ENCODE peak calls at places on chromosomes 16 and 17, in seven cellular contexts. One of them, this sample, is unnamed.

GRCh38 chr16:72753883-72754282 is 294.0 kb downstream of the ZFHX3 start:
- DNase-seq in lower leg skin: no peak
- DNase-seq in epithelial cell of esophagus: no peak
- DNase-seq in cardiac fibroblast: no peak
- DNase-seq in HFF-Myc: no peak
- DNase-seq in astrocyte of the spinal cord: no peak
- DNase-seq in foreskin fibroblast: no peak
- DNase-seq in this sample: no peak

GRCh38 chr17:72390675-72391501 is 270.1 kb downstream of the SOX9 start:
- DNase-seq in lower leg skin: no peak
- DNase-seq in epithelial cell of esophagus: peak
- DNase-seq in cardiac fibroblast: peak
- DNase-seq in HFF-Myc: no peak
- DNase-seq in astrocyte of the spinal cord: peak
- DNase-seq in foreskin fibroblast: peak
- DNase-seq in this sample: peak

GRCh38 chr17:68981288-68981687 is 26.1 kb upstream of the ABCA8 start:
- DNase-seq in lower leg skin: peak
- DNase-seq in epithelial cell of esophagus: no peak
- DNase-seq in cardiac fibroblast: peak
- DNase-seq in HFF-Myc: peak
- DNase-seq in astrocyte of the spinal cord: peak
- DNase-seq in foreskin fibroblast: peak
- DNase-seq in this sample: peak

GRCh38 chr16:58332997-58333700 is 38.3 kb upstream of the PRSS54 start:
- DNase-seq in lower leg skin: no peak
- DNase-seq in epithelial cell of esophagus: no peak
- DNase-seq in cardiac fibroblast: no peak
- DNase-seq in HFF-Myc: no peak
- DNase-seq in astrocyte of the spinal cord: no peak
- DNase-seq in foreskin fibroblast: no peak
- DNase-seq in this sample: no peak

GRCh38 chr17:71633391-71633849 is 487.4 kb upstream of the SOX9 start:
- DNase-seq in lower leg skin: peak
- DNase-seq in epithelial cell of esophagus: peak
- DNase-seq in cardiac fibroblast: peak
- DNase-seq in HFF-Myc: no peak
- DNase-seq in astrocyte of the spinal cord: peak
- DNase-seq in foreskin fibroblast: peak
- DNase-seq in this sample: peak

GRCh38 chr17:48258317-48258716 is 150.8 kb downstream of the SNX11 start:
- DNase-seq in lower leg skin: no peak
- DNase-seq in epithelial cell of esophagus: no peak
- DNase-seq in cardiac fibroblast: no peak
- DNase-seq in HFF-Myc: no peak
- DNase-seq in astrocyte of the spinal cord: no peak
- DNase-seq in foreskin fibroblast: no peak
- DNase-seq in this sample: no peak

GRCh38 chr17:44004761-44005526 is 522 bp downstream of the NAGS start:
- DNase-seq in lower leg skin: no peak
- DNase-seq in epithelial cell of esophagus: peak
- DNase-seq in cardiac fibroblast: no peak
- DNase-seq in HFF-Myc: no peak
- DNase-seq in astrocyte of the spinal cord: peak
- DNase-seq in foreskin fibroblast: peak
- DNase-seq in this sample: no peak

GRCh38 chr17:76353004-76353598 is 615 bp downstream of the PRPSAP1 start:
- DNase-seq in lower leg skin: no peak
- DNase-seq in epithelial cell of esophagus: peak
- DNase-seq in cardiac fibroblast: no peak
- DNase-seq in HFF-Myc: no peak
- DNase-seq in astrocyte of the spinal cord: no peak
- DNase-seq in foreskin fibroblast: no peak
- DNase-seq in this sample: no peak

GRCh38 chr16:58096249-58096648 is 32.9 kb downstream of the CFAP20 start:
- DNase-seq in lower leg skin: no peak
- DNase-seq in epithelial cell of esophagus: no peak
- DNase-seq in cardiac fibroblast: no peak
- DNase-seq in HFF-Myc: no peak
- DNase-seq in astrocyte of the spinal cord: no peak
- DNase-seq in foreskin fibroblast: no peak
- DNase-seq in this sample: no peak

GRCh38 chr16:19137621-19138128 is 23.9 kb downstream of the ITPRIPL2 start:
- DNase-seq in lower leg skin: no peak
- DNase-seq in epithelial cell of esophagus: no peak
- DNase-seq in cardiac fibroblast: no peak
- DNase-seq in HFF-Myc: no peak
- DNase-seq in astrocyte of the spinal cord: peak
- DNase-seq in foreskin fibroblast: no peak
- DNase-seq in this sample: no peak

GRCh38 chr17:72284806-72285205 is 164.0 kb downstream of the SOX9 start:
- DNase-seq in lower leg skin: no peak
- DNase-seq in epithelial cell of esophagus: no peak
- DNase-seq in cardiac fibroblast: no peak
- DNase-seq in HFF-Myc: no peak
- DNase-seq in astrocyte of the spinal cord: no peak
- DNase-seq in foreskin fibroblast: no peak
- DNase-seq in this sample: no peak

GRCh38 chr16:82995927-82996441 is 369.2 kb downstream of the CDH13 start:
- DNase-seq in lower leg skin: peak
- DNase-seq in epithelial cell of esophagus: peak
- DNase-seq in cardiac fibroblast: peak
- DNase-seq in HFF-Myc: peak
- DNase-seq in astrocyte of the spinal cord: peak
- DNase-seq in foreskin fibroblast: peak
- DNase-seq in this sample: peak

GRCh38 chr17:80413771-80414507 is 1.0 kb upstream of the ENDOV start:
- DNase-seq in lower leg skin: no peak
- DNase-seq in epithelial cell of esophagus: no peak
- DNase-seq in cardiac fibroblast: no peak
- DNase-seq in HFF-Myc: no peak
- DNase-seq in astrocyte of the spinal cord: no peak
- DNase-seq in foreskin fibroblast: no peak
- DNase-seq in this sample: no peak

GRCh38 chr17:41329279-41329925 is 13.9 kb upstream of the KRTAP17-1 start:
- DNase-seq in lower leg skin: no peak
- DNase-seq in epithelial cell of esophagus: peak
- DNase-seq in cardiac fibroblast: peak
- DNase-seq in HFF-Myc: peak
- DNase-seq in astrocyte of the spinal cord: peak
- DNase-seq in foreskin fibroblast: peak
- DNase-seq in this sample: peak

GRCh38 chr17:45098869-45099616 is 33.3 kb downstream of the PLCD3 start:
- DNase-seq in lower leg skin: peak
- DNase-seq in epithelial cell of esophagus: peak
- DNase-seq in cardiac fibroblast: peak
- DNase-seq in HFF-Myc: no peak
- DNase-seq in astrocyte of the spinal cord: peak
- DNase-seq in foreskin fibroblast: peak
- DNase-seq in this sample: peak

GRCh38 chr17:79391376-79391775 is 219.5 kb downstream of the RBFOX3 start:
- DNase-seq in lower leg skin: no peak
- DNase-seq in epithelial cell of esophagus: no peak
- DNase-seq in cardiac fibroblast: no peak
- DNase-seq in HFF-Myc: no peak
- DNase-seq in astrocyte of the spinal cord: no peak
- DNase-seq in foreskin fibroblast: no peak
- DNase-seq in this sample: no peak

GRCh38 chr17:79389896-79390295 is 221.0 kb downstream of the RBFOX3 start:
- DNase-seq in lower leg skin: no peak
- DNase-seq in epithelial cell of esophagus: no peak
- DNase-seq in cardiac fibroblast: no peak
- DNase-seq in HFF-Myc: no peak
- DNase-seq in astrocyte of the spinal cord: no peak
- DNase-seq in foreskin fibroblast: no peak
- DNase-seq in this sample: no peak

GRCh38 chr17:79392598-79392997 is 218.3 kb downstream of the RBFOX3 start:
- DNase-seq in lower leg skin: no peak
- DNase-seq in epithelial cell of esophagus: peak
- DNase-seq in cardiac fibroblast: no peak
- DNase-seq in HFF-Myc: no peak
- DNase-seq in astrocyte of the spinal cord: no peak
- DNase-seq in foreskin fibroblast: no peak
- DNase-seq in this sample: no peak

GRCh38 chr17:79393358-79394038 is 217.4 kb downstream of the RBFOX3 start:
- DNase-seq in lower leg skin: peak
- DNase-seq in epithelial cell of esophagus: peak
- DNase-seq in cardiac fibroblast: peak
- DNase-seq in HFF-Myc: peak
- DNase-seq in astrocyte of the spinal cord: peak
- DNase-seq in foreskin fibroblast: peak
- DNase-seq in this sample: peak

DNA sequence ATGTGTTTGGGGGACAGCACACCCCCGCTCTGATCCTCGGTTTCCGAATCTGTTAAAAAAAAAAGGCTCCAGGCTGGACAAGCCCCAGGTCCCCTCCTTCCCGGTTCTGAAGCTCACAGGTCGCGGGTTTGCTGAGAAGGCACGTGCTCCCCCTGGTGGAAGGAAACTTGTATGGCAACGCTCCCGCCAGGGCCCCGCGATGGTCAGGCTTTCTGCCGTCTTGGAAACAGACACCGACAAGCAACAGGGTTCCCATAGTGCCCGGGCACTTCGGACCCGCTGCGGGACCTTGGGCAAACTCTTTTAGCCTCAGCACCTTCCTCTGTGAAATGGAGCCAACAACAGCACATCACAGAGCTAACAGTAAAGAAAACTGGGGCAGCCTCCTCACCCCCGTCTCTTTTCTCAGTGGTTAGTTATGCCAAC is 219.0 kb downstream of the RBFOX3 start:
- DNase-seq in lower leg skin: peak
- DNase-seq in epithelial cell of esophagus: peak
- DNase-seq in cardiac fibroblast: peak
- DNase-seq in HFF-Myc: peak
- DNase-seq in astrocyte of the spinal cord: peak
- DNase-seq in foreskin fibroblast: peak
- DNase-seq in this sample: peak
- TF ChIP-seq CTCF in lower leg skin: no peak
- TF ChIP-seq CTCF in epithelial cell of esophagus: peak
- TF ChIP-seq CTCF in cardiac fibroblast: peak
- TF ChIP-seq CTCF in HFF-Myc: peak
- TF ChIP-seq CTCF in astrocyte of the spinal cord: peak
- TF ChIP-seq CTCF in foreskin fibroblast: peak
- TF ChIP-seq CTCF in this sample: peak

DNA sequence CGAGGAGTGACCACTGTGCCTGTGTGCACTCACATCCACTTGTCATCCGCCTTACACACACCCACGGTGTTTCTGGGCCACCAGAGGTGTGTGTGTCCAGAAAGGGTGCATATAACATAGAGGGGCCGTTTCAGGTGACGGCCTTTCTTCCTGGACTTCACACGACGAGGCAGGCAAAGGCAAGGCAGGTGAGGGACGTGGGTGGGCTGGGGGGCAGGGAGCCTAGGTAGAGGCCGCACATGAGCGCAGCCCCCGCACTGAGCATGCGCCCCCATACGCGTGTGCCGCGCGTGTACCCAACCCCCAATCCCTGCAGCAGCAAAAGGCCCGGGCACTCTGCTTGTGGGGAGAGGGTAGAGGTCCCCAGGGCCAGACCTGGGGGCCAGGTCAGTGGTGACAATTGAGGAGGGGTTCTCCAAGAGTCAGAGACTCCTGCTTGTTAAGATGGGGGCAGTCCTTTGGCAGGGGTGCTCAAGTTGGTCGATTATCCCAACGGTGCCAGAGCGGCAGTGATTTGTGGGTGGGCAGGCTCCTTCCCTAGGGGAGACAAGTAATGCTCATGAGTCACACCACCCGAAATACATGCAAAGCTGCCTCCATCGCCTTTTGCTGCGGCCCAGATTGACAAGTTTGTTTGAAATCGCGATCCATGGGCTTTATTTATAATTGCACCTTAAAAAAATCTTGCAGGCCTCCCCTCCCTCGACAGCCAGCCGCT is 972 bp upstream of the GIT1 start:
- DNase-seq in lower leg skin: peak
- DNase-seq in epithelial cell of esophagus: peak
- DNase-seq in cardiac fibroblast: peak
- DNase-seq in HFF-Myc: no peak
- DNase-seq in astrocyte of the spinal cord: peak
- DNase-seq in foreskin fibroblast: peak
- DNase-seq in this sample: peak
- H3K4me3 ChIP-seq in lower leg skin: no peak
- H3K4me3 ChIP-seq in epithelial cell of esophagus: peak
- H3K4me3 ChIP-seq in cardiac fibroblast: no peak
- H3K4me3 ChIP-seq in HFF-Myc: peak
- H3K4me3 ChIP-seq in astrocyte of the spinal cord: peak
- H3K4me3 ChIP-seq in foreskin fibroblast: peak
- H3K4me3 ChIP-seq in this sample: peak

GRCh38 chr17:17772231-17772630 is 64.6 kb downstream of the SREBF1 start:
- DNase-seq in lower leg skin: no peak
- DNase-seq in epithelial cell of esophagus: no peak
- DNase-seq in cardiac fibroblast: no peak
- DNase-seq in HFF-Myc: no peak
- DNase-seq in astrocyte of the spinal cord: no peak
- DNase-seq in foreskin fibroblast: no peak
- DNase-seq in this sample: no peak

GRCh38 chr17:17771498-17772201 is 65.1 kb downstream of the SREBF1 start:
- DNase-seq in lower leg skin: no peak
- DNase-seq in epithelial cell of esophagus: no peak
- DNase-seq in cardiac fibroblast: no peak
- DNase-seq in HFF-Myc: no peak
- DNase-seq in astrocyte of the spinal cord: no peak
- DNase-seq in foreskin fibroblast: no peak
- DNase-seq in this sample: no peak

GRCh38 chr17:17776889-17777288 is 59.9 kb downstream of the SREBF1 start:
- DNase-seq in lower leg skin: no peak
- DNase-seq in epithelial cell of esophagus: no peak
- DNase-seq in cardiac fibroblast: no peak
- DNase-seq in HFF-Myc: no peak
- DNase-seq in astrocyte of the spinal cord: no peak
- DNase-seq in foreskin fibroblast: no peak
- DNase-seq in this sample: no peak

GRCh38 chr17:17770371-17771059 is 66.3 kb downstream of the SREBF1 start:
- DNase-seq in lower leg skin: no peak
- DNase-seq in epithelial cell of esophagus: no peak
- DNase-seq in cardiac fibroblast: no peak
- DNase-seq in HFF-Myc: no peak
- DNase-seq in astrocyte of the spinal cord: no peak
- DNase-seq in foreskin fibroblast: no peak
- DNase-seq in this sample: no peak

GRCh38 chr17:17774009-17774881 is 62.5 kb downstream of the SREBF1 start:
- DNase-seq in lower leg skin: no peak
- DNase-seq in epithelial cell of esophagus: peak
- DNase-seq in cardiac fibroblast: peak
- DNase-seq in HFF-Myc: no peak
- DNase-seq in astrocyte of the spinal cord: peak
- DNase-seq in foreskin fibroblast: peak
- DNase-seq in this sample: peak
- TF ChIP-seq CTCF in lower leg skin: no peak
- TF ChIP-seq CTCF in epithelial cell of esophagus: peak
- TF ChIP-seq CTCF in cardiac fibroblast: peak
- TF ChIP-seq CTCF in HFF-Myc: peak
- TF ChIP-seq CTCF in astrocyte of the spinal cord: peak
- TF ChIP-seq CTCF in foreskin fibroblast: peak
- TF ChIP-seq CTCF in this sample: peak

DNA sequence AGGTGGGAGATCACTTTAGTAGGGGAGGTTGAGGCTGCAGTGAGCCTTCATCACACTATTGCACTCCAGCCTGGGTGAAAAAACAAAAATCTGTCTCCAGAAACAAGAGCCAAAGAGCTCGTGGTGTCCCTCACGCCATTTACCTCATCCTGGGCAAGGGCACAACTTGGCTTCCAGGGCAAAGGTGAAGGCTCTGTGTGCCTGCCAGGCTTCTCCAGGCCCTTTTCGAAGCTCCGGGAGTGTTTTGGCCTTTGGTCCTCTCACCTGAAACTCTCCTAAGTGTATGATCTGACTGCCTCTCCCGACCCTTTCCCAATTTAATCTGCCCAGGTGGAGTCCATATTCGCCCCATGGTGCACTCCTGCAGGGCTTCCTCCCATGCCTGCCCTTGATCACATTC is 11.6 kb upstream of the CES3 start:
- DNase-seq in lower leg skin: no peak
- DNase-seq in epithelial cell of esophagus: no peak
- DNase-seq in cardiac fibroblast: no peak
- DNase-seq in HFF-Myc: no peak
- DNase-seq in astrocyte of the spinal cord: no peak
- DNase-seq in foreskin fibroblast: no peak
- DNase-seq in this sample: no peak
- H3K4me3 ChIP-seq in lower leg skin: no peak
- H3K4me3 ChIP-seq in epithelial cell of esophagus: peak
- H3K4me3 ChIP-seq in cardiac fibroblast: no peak
- H3K4me3 ChIP-seq in HFF-Myc: no peak
- H3K4me3 ChIP-seq in astrocyte of the spinal cord: no peak
- H3K4me3 ChIP-seq in foreskin fibroblast: no peak
- H3K4me3 ChIP-seq in this sample: no peak